ENCODE peak calls at places on chromosomes 2 and 18, in seven cellular contexts. M, U, N, W, G, S and Q are unnamed samples.

GRCh38 chr18:49073431-49073830 is 122.7 kb upstream of the SMAD7 start:
- DNase-seq in M (no peak), U (no peak), N (no peak), W (no peak), G (no peak), S (no peak), Q (no peak)

GRCh38 chr2:218319813-218320360 is 27.6 kb upstream of the TMBIM1 start:
- DNase-seq in M (no peak), U (no peak), N (no peak), W (no peak), G (no peak), S (no peak), Q (no peak)

GRCh38 chr2:232330068-232330999 is 48.2 kb upstream of the ALPP start:
- DNase-seq in M (no peak), U (peak), N (no peak), W (peak), G (peak), S (peak), Q (no peak)

GRCh38 chr2:24304621-24305020 is 55.7 kb downstream of the ITSN2 start:
- DNase-seq in M (peak), U (no peak), N (no peak), W (no peak), G (no peak), S (no peak), Q (no peak)

GRCh38 chr18:11121426-11121825 is 27.9 kb downstream of the PIEZO2 start:
- DNase-seq in M (peak), U (no peak), N (no peak), W (no peak), G (no peak), S (no peak), Q (no peak)

GRCh38 chr2:67600472-67600871 is 203.3 kb downstream of the ETAA1 start:
- DNase-seq in M (no peak), U (peak), N (no peak), W (no peak), G (peak), S (no peak), Q (no peak)

GRCh38 chr2:233980955-233981555 is 63.9 kb downstream of the TRPM8 start:
- DNase-seq in M (no peak), U (no peak), N (no peak), W (no peak), G (no peak), S (no peak), Q (no peak)

GRCh38 chr2:152413228-152414030 is 78.5 kb downstream of the FMNL2 start:
- DNase-seq in M (no peak), U (no peak), N (no peak), W (no peak), G (no peak), S (no peak), Q (no peak)

GRCh38 chr2:110101280-110101844 is 14.3 kb downstream of the MALL start:
- DNase-seq in M (peak), U (peak), N (no peak), W (peak), G (peak), S (peak), Q (peak)

GRCh38 chr18:8623549-8624106 is 14.4 kb downstream of the RAB12 start:
- DNase-seq in M (no peak), U (no peak), N (no peak), W (no peak), G (no peak), S (no peak), Q (peak)

GRCh38 chr2:224890407-224890806 is 151.9 kb downstream of the DOCK10 start:
- DNase-seq in M (peak), U (no peak), N (no peak), W (no peak), G (no peak), S (no peak), Q (peak)

GRCh38 chr18:25737710-25738251 is 352.6 kb downstream of the SS18 start:
- DNase-seq in M (peak), U (no peak), N (no peak), W (no peak), G (no peak), S (peak), Q (peak)

GRCh38 chr2:182447843-182448242 is 21.0 kb upstream of the PDE1A start:
- DNase-seq in M (peak), U (no peak), N (no peak), W (no peak), G (peak), S (peak), Q (peak)

GRCh38 chr18:37440206-37440605 is 125.4 kb downstream of the CELF4 start:
- DNase-seq in M (no peak), U (no peak), N (no peak), W (no peak), G (no peak), S (no peak), Q (no peak)

GRCh38 chr2:200352631-200353030 is 46.1 kb downstream of the SPATS2L start:
- DNase-seq in M (peak), U (no peak), N (peak), W (no peak), G (peak), S (peak), Q (peak)

GRCh38 chr18:58842978-58843661 is 21.6 kb upstream of the ZNF532 start:
- DNase-seq in M (no peak), U (no peak), N (peak), W (no peak), G (peak), S (peak), Q (no peak)

GRCh38 chr2:172109256-172109655 is 6.6 kb upstream of the DLX2 start:
- DNase-seq in M (no peak), U (no peak), N (no peak), W (no peak), G (peak), S (no peak), Q (no peak)

GRCh38 chr2:147829106-147829505 is 15.7 kb upstream of the ACVR2A start:
- DNase-seq in M (peak), U (no peak), N (no peak), W (no peak), G (no peak), S (no peak), Q (peak)

GRCh38 chr2:105866439-105867170 is 121.9 kb downstream of the NCK2 start:
- DNase-seq in M (peak), U (no peak), N (no peak), W (no peak), G (no peak), S (no peak), Q (peak)

GRCh38 chr2:215540646-215541045 is 104.8 kb upstream of the FN1 start:
- DNase-seq in M (peak), U (no peak), N (no peak), W (no peak), G (no peak), S (no peak), Q (no peak)

GRCh38 chr2:108553181-108553919 is 19.1 kb downstream of the LIMS1 start:
- DNase-seq in M (no peak), U (no peak), N (no peak), W (no peak), G (no peak), S (no peak), Q (peak)

GRCh38 chr2:221581986-221582385 is 9.9 kb upstream of the EPHA4 start:
- DNase-seq in M (no peak), U (no peak), N (no peak), W (no peak), G (no peak), S (no peak), Q (no peak)

GRCh38 chr2:25821225-25822056 is 56.8 kb downstream of the ASXL2 start:
- DNase-seq in M (peak), U (no peak), N (no peak), W (no peak), G (no peak), S (no peak), Q (no peak)

GRCh38 chr2:101698419-101699190 is 1.1 kb downstream of the MAP4K4 start:
- DNase-seq in M (no peak), U (no peak), N (no peak), W (no peak), G (peak), S (no peak), Q (peak)

GRCh38 chr2:180571559-180571958 is 408.8 kb upstream of the UBE2E3 start:
- DNase-seq in M (peak), U (no peak), N (no peak), W (no peak), G (no peak), S (no peak), Q (peak)

GRCh38 chr2:37561615-37562569 is 109.5 kb downstream of the CDC42EP3 start:
- DNase-seq in M (peak), U (peak), N (no peak), W (no peak), G (peak), S (peak), Q (peak)

GRCh38 chr2:121075006-121075545 is 209.9 kb downstream of the TFCP2L1 start:
- DNase-seq in M (peak), U (peak), N (peak), W (peak), G (peak), S (no peak), Q (peak)

GRCh38 chr2:119367472-119368099 is 809 bp downstream of the DBI start:
- DNase-seq in M (no peak), U (peak), N (peak), W (no peak), G (peak), S (peak), Q (peak)

GRCh38 chr2:138433995-138434991 is 67.3 kb upstream of the SPOPL start:
- DNase-seq in M (peak), U (no peak), N (no peak), W (no peak), G (peak), S (no peak), Q (no peak)

GRCh38 chr2:32860385-32860784 is 86.4 kb upstream of the LTBP1 start:
- DNase-seq in M (no peak), U (no peak), N (no peak), W (no peak), G (no peak), S (no peak), Q (no peak)

DNA sequence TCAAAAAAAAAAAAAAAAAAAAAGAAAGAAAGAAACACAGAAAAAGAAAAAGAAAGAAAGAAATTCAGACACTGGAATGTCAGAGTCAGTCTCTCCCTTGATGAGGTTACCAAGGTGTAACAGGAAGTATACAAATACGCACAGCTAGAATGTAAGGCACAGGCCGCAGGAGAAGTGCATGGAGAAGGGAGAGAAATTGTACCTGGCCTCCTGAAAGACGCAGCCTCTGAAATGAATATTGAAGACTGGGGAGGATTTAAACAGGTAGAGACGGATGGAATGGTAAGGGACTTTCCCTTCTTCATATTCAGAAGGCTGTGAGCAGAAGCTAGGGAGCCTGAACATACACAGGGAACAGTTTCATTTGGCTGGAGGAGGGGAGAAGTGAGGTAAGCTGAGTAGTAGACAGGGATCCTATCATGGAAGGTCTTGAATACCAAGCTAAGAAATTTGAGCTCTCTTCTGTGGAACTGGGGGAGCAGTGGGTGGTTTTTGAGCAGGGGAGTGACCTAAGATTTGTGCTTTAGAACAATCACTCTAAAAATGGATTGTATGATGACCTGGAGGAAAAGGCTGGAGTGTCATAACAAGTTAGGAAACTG is 112.7 kb downstream of the ANKRD44 start:
- DNase-seq in M (no peak), U (no peak), N (no peak), W (no peak), G (no peak), S (no peak), Q (no peak)
- H2BK5ac ChIP-seq in M (no peak), U (no peak), N (no peak), W (no peak), G (no peak), S (no peak), Q (no peak)

DNA sequence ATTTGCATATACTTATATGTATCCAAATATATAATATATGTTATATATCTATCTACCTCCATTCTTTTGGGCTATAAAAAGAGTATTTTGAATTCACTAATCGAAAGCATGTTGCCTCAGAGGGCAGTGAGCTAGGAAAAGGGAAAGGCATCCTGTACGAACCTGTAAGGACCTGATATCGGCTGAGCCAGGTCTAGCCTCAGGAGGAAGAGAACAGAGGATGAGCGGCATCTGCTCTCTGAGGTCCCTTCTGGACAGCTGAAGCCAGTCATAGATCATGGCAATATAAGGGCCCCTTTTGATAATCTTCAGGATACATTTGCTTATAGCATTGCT is 166.2 kb upstream of the STK17B start:
- DNase-seq in M (no peak), U (no peak), N (no peak), W (no peak), G (peak), S (no peak), Q (no peak)
- H2BK5ac ChIP-seq in M (no peak), U (no peak), N (no peak), W (no peak), G (no peak), S (no peak), Q (no peak)

GRCh38 chr2:136389809-136390208 is 271.9 kb upstream of the CXCR4 start:
- DNase-seq in M (no peak), U (no peak), N (no peak), W (no peak), G (no peak), S (no peak), Q (no peak)
- H2BK5ac ChIP-seq in M (no peak), U (no peak), N (no peak), W (no peak), G (no peak), S (no peak), Q (no peak)

GRCh38 chr2:209584915-209585314 is 161.1 kb downstream of the MAP2 start:
- DNase-seq in M (no peak), U (no peak), N (no peak), W (no peak), G (no peak), S (no peak), Q (no peak)
- H2BK5ac ChIP-seq in M (no peak), U (no peak), N (no peak), W (no peak), G (no peak), S (no peak), Q (no peak)

GRCh38 chr2:235843591-235844395 is 324.4 kb downstream of the GBX2 start:
- DNase-seq in M (no peak), U (peak), N (peak), W (no peak), G (no peak), S (no peak), Q (no peak)
- H2BK5ac ChIP-seq in M (no peak), U (no peak), N (no peak), W (no peak), G (no peak), S (no peak), Q (no peak)

GRCh38 chr2:107418713-107419112 is 408.0 kb upstream of the RGPD4 start:
- DNase-seq in M (no peak), U (no peak), N (no peak), W (no peak), G (no peak), S (no peak), Q (no peak)
- H2BK5ac ChIP-seq in M (no peak), U (no peak), N (no peak), W (no peak), G (no peak), S (no peak), Q (no peak)

GRCh38 chr18:78868330-78869316 is 111.0 kb upstream of the SALL3 start:
- DNase-seq in M (no peak), U (no peak), N (no peak), W (no peak), G (no peak), S (no peak), Q (no peak)

GRCh38 chr18:78865771-78866310 is 113.8 kb upstream of the SALL3 start:
- DNase-seq in M (no peak), U (no peak), N (no peak), W (no peak), G (no peak), S (no peak), Q (no peak)

GRCh38 chr18:78865056-78865598 is 114.5 kb upstream of the SALL3 start:
- DNase-seq in M (no peak), U (no peak), N (no peak), W (no peak), G (no peak), S (no peak), Q (no peak)

GRCh38 chr18:78871631-78872030 is 108.0 kb upstream of the SALL3 start:
- DNase-seq in M (no peak), U (no peak), N (no peak), W (no peak), G (no peak), S (no peak), Q (no peak)

DNA sequence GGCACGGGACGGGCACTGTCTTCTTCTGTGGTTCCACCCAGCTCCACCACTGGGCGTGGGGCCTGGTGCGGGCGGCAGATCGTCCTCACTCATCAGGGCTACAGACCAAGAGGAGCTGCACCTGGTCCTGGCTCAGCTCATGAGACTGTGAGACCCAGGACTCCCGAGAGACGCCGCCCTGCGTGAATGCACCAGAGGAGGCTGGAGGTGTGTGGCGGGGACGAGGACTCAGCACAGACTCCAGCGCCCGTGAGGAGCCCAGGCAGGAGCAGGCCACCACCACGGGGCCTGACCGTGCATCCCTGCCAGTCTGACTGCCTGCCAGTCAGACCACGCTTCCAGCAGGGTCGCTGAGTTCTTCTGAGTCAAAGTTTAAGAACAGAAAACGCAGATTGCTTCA is 112.5 kb upstream of the SALL3 start:
- DNase-seq in M (no peak), U (no peak), N (no peak), W (no peak), G (no peak), S (no peak), Q (no peak)
- H2BK5ac ChIP-seq in M (no peak), U (no peak), N (no peak), W (no peak), G (no peak), S (no peak), Q (no peak)

DNA sequence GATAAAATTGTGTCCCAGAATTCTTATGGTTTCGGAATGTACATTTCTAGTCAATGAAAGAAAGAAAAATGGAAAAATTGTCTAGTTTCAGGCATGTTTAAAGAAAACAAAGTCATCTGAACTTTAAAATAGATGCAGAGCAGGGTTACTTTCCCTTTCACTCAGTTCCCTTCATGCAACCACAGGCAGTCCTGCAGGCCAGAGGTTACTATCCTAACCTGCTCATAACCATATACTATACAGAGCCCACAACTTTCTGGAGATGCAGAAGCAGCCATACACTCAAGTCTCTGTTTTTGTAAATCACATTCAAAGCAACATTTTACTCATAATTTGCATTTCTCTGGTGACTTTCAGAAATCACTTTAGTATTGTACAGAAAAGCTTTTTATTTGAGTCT is 690.3 kb downstream of the MBD2 start:
- DNase-seq in M (no peak), U (no peak), N (no peak), W (no peak), G (no peak), S (no peak), Q (no peak)
- H2BK5ac ChIP-seq in M (no peak), U (no peak), N (no peak), W (no peak), G (no peak), S (no peak), Q (no peak)

GRCh38 chr2:204730588-204730987 is 185.3 kb downstream of the PARD3B start:
- DNase-seq in M (no peak), U (no peak), N (no peak), W (no peak), G (no peak), S (no peak), Q (no peak)
- H2BK5ac ChIP-seq in M (no peak), U (no peak), N (no peak), W (no peak), G (no peak), S (no peak), Q (no peak)

GRCh38 chr2:48049371-48049770 is 143.1 kb upstream of the FBXO11 start:
- DNase-seq in M (no peak), U (no peak), N (no peak), W (no peak), G (no peak), S (no peak), Q (no peak)
- H2BK5ac ChIP-seq in M (no peak), U (no peak), N (no peak), W (no peak), G (no peak), S (no peak), Q (no peak)